ENCODE peak calls at places on chromosomes 1 and 21, in ten cellular contexts. M is foreskin fibroblast; Y is SHP77; O is NCI-H1930; I is brain microvascular endothelial cell; W is NCI-H2107; X is H54; L is activated CD4-positive, CD25-positive, alpha-beta regulatory T cell treated with anti-CD3 and anti-CD28 coated beads, Interleukin-2, amount 50 U/mL, for 72 hours; E is NCI-H2171; A is amniotic stem cell. K is an unnamed sample.

GRCh38 chr1:26162220-26162703 is 3.4 kb downstream of the FAM110D start:
- DNase-seq in M (no peak), Y (no peak), O (no peak), I (no peak), W (no peak), X (no peak), L (no peak), E (no peak), A (no peak), K (peak)

GRCh38 chr1:112522621-112523020 is 13.9 kb downstream of the WNT2B start:
- DNase-seq in M (peak), Y (no peak), O (no peak), I (peak), W (no peak), X (no peak), L (no peak), E (no peak), A (peak), K (no peak)

GRCh38 chr21:35352066-35352770 is 303.1 kb upstream of the RUNX1 start:
- DNase-seq in M (peak), Y (no peak), O (no peak), I (peak), W (no peak), X (no peak), L (no peak), E (no peak), A (no peak), K (no peak)

GRCh38 chr1:244046907-244047738 is 4.0 kb upstream of the ZBTB18 start:
- DNase-seq in M (no peak), Y (peak), O (no peak), I (peak), W (no peak), X (no peak), L (no peak), E (no peak), A (no peak), K (no peak)

GRCh38 chr1:248924696-248925532 is 18.9 kb downstream of the PGBD2 start:
- DNase-seq in M (no peak), Y (peak), O (peak), I (peak), W (no peak), X (no peak), L (no peak), E (peak), A (no peak), K (peak)

GRCh38 chr1:70440642-70441391 is 29.7 kb downstream of the CTH start:
- DNase-seq in M (no peak), Y (no peak), O (no peak), I (no peak), W (no peak), X (no peak), L (no peak), E (no peak), A (no peak), K (no peak)

GRCh38 chr1:236108027-236108648 is 34.2 kb upstream of the GPR137B start:
- DNase-seq in M (no peak), Y (no peak), O (no peak), I (no peak), W (no peak), X (no peak), L (no peak), E (no peak), A (no peak), K (no peak)

GRCh38 chr1:80893140-80893539 is 907.6 kb upstream of the ADGRL2 start:
- DNase-seq in M (no peak), Y (no peak), O (no peak), I (no peak), W (no peak), X (no peak), L (no peak), E (no peak), A (no peak), K (no peak)

GRCh38 chr1:21902378-21903012 is 34.6 kb downstream of the HSPG2 start:
- DNase-seq in M (no peak), Y (no peak), O (no peak), I (no peak), W (no peak), X (no peak), L (no peak), E (no peak), A (no peak), K (no peak)

GRCh38 chr1:112538883-112539282 is 30.1 kb downstream of the WNT2B start:
- DNase-seq in M (no peak), Y (no peak), O (no peak), I (no peak), W (no peak), X (no peak), L (no peak), E (no peak), A (no peak), K (no peak)

GRCh38 chr1:6962956-6963915 is 178.0 kb downstream of the CAMTA1 start:
- DNase-seq in M (no peak), Y (peak), O (peak), I (no peak), W (no peak), X (peak), L (peak), E (peak), A (no peak), K (no peak)

GRCh38 chr1:7827134-7827955 is 25.5 kb downstream of the UTS2 start:
- DNase-seq in M (peak), Y (no peak), O (peak), I (no peak), W (no peak), X (no peak), L (peak), E (no peak), A (no peak), K (no peak)

GRCh38 chr1:6355621-6356020 is 37.9 kb downstream of the ACOT7 start:
- DNase-seq in M (no peak), Y (no peak), O (no peak), I (no peak), W (no peak), X (no peak), L (no peak), E (no peak), A (no peak), K (no peak)

GRCh38 chr1:25544243-25544764 is 898 bp downstream of the LDLRAP1 start:
- DNase-seq in M (no peak), Y (no peak), O (no peak), I (no peak), W (peak), X (no peak), L (no peak), E (peak), A (no peak), K (no peak)

GRCh38 chr1:39554277-39554676 is 22.3 kb downstream of the PABPC4 start:
- DNase-seq in M (no peak), Y (no peak), O (no peak), I (no peak), W (no peak), X (no peak), L (no peak), E (no peak), A (no peak), K (no peak)

GRCh38 chr1:214570442-214570841 is 19.0 kb upstream of the PTPN14 start:
- DNase-seq in M (peak), Y (no peak), O (no peak), I (peak), W (no peak), X (no peak), L (no peak), E (no peak), A (peak), K (no peak)

GRCh38 chr1:171717080-171717479 is 24.8 kb downstream of the VAMP4 start:
- DNase-seq in M (peak), Y (no peak), O (no peak), I (no peak), W (no peak), X (no peak), L (no peak), E (no peak), A (no peak), K (no peak)

GRCh38 chr1:27602510-27603319 is 1.2 kb downstream of the AHDC1 start:
- DNase-seq in M (no peak), Y (no peak), O (no peak), I (no peak), W (peak), X (no peak), L (no peak), E (peak), A (no peak), K (peak)

GRCh38 chr1:151534662-151535278 is 5.3 kb upstream of the TUFT1 start:
- DNase-seq in M (peak), Y (peak), O (peak), I (peak), W (peak), X (peak), L (peak), E (no peak), A (peak), K (peak)

GRCh38 chr1:220084460-220084859 is 5.1 kb downstream of the BPNT1 start:
- DNase-seq in M (no peak), Y (no peak), O (no peak), I (no peak), W (no peak), X (no peak), L (no peak), E (no peak), A (no peak), K (no peak)

GRCh38 chr1:46529031-46529630 is 22.3 kb downstream of the KNCN start:
- DNase-seq in M (no peak), Y (no peak), O (no peak), I (no peak), W (no peak), X (no peak), L (no peak), E (no peak), A (no peak), K (no peak)

GRCh38 chr1:246350745-246351144 is 156.3 kb downstream of the SMYD3 start:
- DNase-seq in M (no peak), Y (no peak), O (no peak), I (no peak), W (no peak), X (no peak), L (no peak), E (no peak), A (no peak), K (no peak)

GRCh38 chr21:16551101-16551695 is 821.4 kb downstream of the USP25 start:
- DNase-seq in M (no peak), Y (no peak), O (no peak), I (no peak), W (no peak), X (no peak), L (no peak), E (no peak), A (no peak), K (no peak)

GRCh38 chr1:211739671-211740411 is 64.4 kb upstream of the NEK2 start:
- DNase-seq in M (no peak), Y (no peak), O (no peak), I (no peak), W (no peak), X (no peak), L (no peak), E (peak), A (no peak), K (no peak)

GRCh38 chr1:50923564-50923963 is 36.5 kb downstream of the FAF1 start:
- DNase-seq in M (no peak), Y (no peak), O (no peak), I (no peak), W (no peak), X (no peak), L (no peak), E (no peak), A (no peak), K (no peak)

GRCh38 chr1:119783354-119784126 is 14.8 kb upstream of the HMGCS2 start:
- DNase-seq in M (no peak), Y (no peak), O (no peak), I (peak), W (no peak), X (no peak), L (no peak), E (no peak), A (no peak), K (no peak)

GRCh38 chr1:48610628-48611542 is 138.9 kb upstream of the SPATA6 start:
- DNase-seq in M (no peak), Y (peak), O (no peak), I (no peak), W (peak), X (no peak), L (no peak), E (no peak), A (no peak), K (peak)

GRCh38 chr1:93907718-93908117 is 1.5 kb downstream of the GCLM start:
- DNase-seq in M (peak), Y (no peak), O (no peak), I (peak), W (peak), X (no peak), L (no peak), E (no peak), A (no peak), K (peak)

GRCh38 chr1:90384152-90384650 is 332.9 kb downstream of the BARHL2 start:
- DNase-seq in M (no peak), Y (no peak), O (no peak), I (no peak), W (no peak), X (no peak), L (no peak), E (no peak), A (no peak), K (no peak)

GRCh38 chr1:94416901-94417701 is 1.1 kb upstream of the ABCD3 start:
- DNase-seq in M (peak), Y (no peak), O (no peak), I (peak), W (no peak), X (no peak), L (no peak), E (no peak), A (peak), K (no peak)

GRCh38 chr1:230691615-230692014 is 22.3 kb downstream of the AGT start:
- DNase-seq in M (no peak), Y (no peak), O (no peak), I (no peak), W (no peak), X (no peak), L (no peak), E (no peak), A (no peak), K (no peak)

GRCh38 chr1:18529714-18530113 is 49.0 kb downstream of the KLHDC7A start:
- DNase-seq in M (no peak), Y (no peak), O (no peak), I (no peak), W (no peak), X (no peak), L (no peak), E (no peak), A (no peak), K (no peak)

GRCh38 chr1:28580706-28581530 is 11.1 kb upstream of the RAB42 start:
- DNase-seq in M (peak), Y (no peak), O (peak), I (no peak), W (no peak), X (no peak), L (no peak), E (no peak), A (peak), K (peak)

GRCh38 chr1:227343201-227343600 is 24.9 kb upstream of the CDC42BPA start:
- DNase-seq in M (peak), Y (no peak), O (no peak), I (no peak), W (no peak), X (no peak), L (no peak), E (no peak), A (no peak), K (no peak)

GRCh38 chr21:46459356-46460112 is 843 bp downstream of the DIP2A start:
- DNase-seq in M (peak), Y (no peak), O (no peak), I (peak), W (no peak), X (no peak), L (no peak), E (no peak), A (no peak), K (no peak)

GRCh38 chr21:43740497-43741156 is 21.7 kb downstream of the PDXK start:
- DNase-seq in M (peak), Y (peak), O (peak), I (no peak), W (no peak), X (peak), L (no peak), E (no peak), A (no peak), K (peak)

GRCh38 chr1:40530735-40531380 is 579 bp upstream of the ZNF684 start:
- DNase-seq in M (no peak), Y (no peak), O (no peak), I (peak), W (no peak), X (no peak), L (no peak), E (peak), A (no peak), K (no peak)

GRCh38 chr1:152034654-152035405 is 2.0 kb downstream of the S100A11 start:
- DNase-seq in M (peak), Y (peak), O (peak), I (peak), W (no peak), X (peak), L (peak), E (peak), A (peak), K (no peak)

GRCh38 chr1:61453111-61453961 is 271.6 kb downstream of the TM2D1 start:
- DNase-seq in M (peak), Y (peak), O (peak), I (peak), W (peak), X (peak), L (peak), E (peak), A (peak), K (peak)

GRCh38 chr1:227391204-227391603 is 72.9 kb upstream of the CDC42BPA start:
- DNase-seq in M (no peak), Y (no peak), O (no peak), I (no peak), W (no peak), X (no peak), L (no peak), E (no peak), A (no peak), K (no peak)